ENCODE peak calls at places on chromosome 10, in nine cellular contexts. One of them, this sample, is unnamed.

GRCh38 chr10:48449501-48450232 is 143.2 kb downstream of the MAPK8 start:
- DNase-seq in SW480: no peak
- DNase-seq in stromal cell of bone marrow: no peak
- DNase-seq in thyroid gland: no peak
- DNase-seq in myocyte: no peak
- DNase-seq in MG63: peak
- DNase-seq in transverse colon: no peak
- DNase-seq in ovary: no peak
- DNase-seq in NCI-H510A treated with DMSO at 0.1 percent for 48 hours: no peak
- DNase-seq in this sample: no peak

GRCh38 chr10:123274513-123275182 is 120.4 kb downstream of the BUB3 start:
- DNase-seq in SW480: no peak
- DNase-seq in stromal cell of bone marrow: no peak
- DNase-seq in thyroid gland: no peak
- DNase-seq in myocyte: no peak
- DNase-seq in MG63: no peak
- DNase-seq in transverse colon: no peak
- DNase-seq in ovary: no peak
- DNase-seq in NCI-H510A treated with DMSO at 0.1 percent for 48 hours: peak
- DNase-seq in this sample: no peak

GRCh38 chr10:33125522-33125921 is 167.5 kb upstream of the ITGB1 start:
- DNase-seq in SW480: no peak
- DNase-seq in stromal cell of bone marrow: no peak
- DNase-seq in thyroid gland: no peak
- DNase-seq in myocyte: no peak
- DNase-seq in MG63: no peak
- DNase-seq in transverse colon: no peak
- DNase-seq in ovary: no peak
- DNase-seq in NCI-H510A treated with DMSO at 0.1 percent for 48 hours: no peak
- DNase-seq in this sample: no peak

GRCh38 chr10:50788951-50789904 is 49.5 kb downstream of the ASAH2B start:
- DNase-seq in SW480: peak
- DNase-seq in stromal cell of bone marrow: peak
- DNase-seq in thyroid gland: peak
- DNase-seq in myocyte: peak
- DNase-seq in MG63: no peak
- DNase-seq in transverse colon: no peak
- DNase-seq in ovary: no peak
- DNase-seq in NCI-H510A treated with DMSO at 0.1 percent for 48 hours: peak
- DNase-seq in this sample: peak

GRCh38 chr10:112221545-112221944 is 38.0 kb upstream of the GPAM start:
- DNase-seq in SW480: no peak
- DNase-seq in stromal cell of bone marrow: no peak
- DNase-seq in thyroid gland: no peak
- DNase-seq in myocyte: no peak
- DNase-seq in MG63: no peak
- DNase-seq in transverse colon: no peak
- DNase-seq in ovary: no peak
- DNase-seq in NCI-H510A treated with DMSO at 0.1 percent for 48 hours: no peak
- DNase-seq in this sample: no peak

GRCh38 chr10:13338337-13339128 is 9.6 kb downstream of the SEPHS1 start:
- DNase-seq in SW480: no peak
- DNase-seq in stromal cell of bone marrow: peak
- DNase-seq in thyroid gland: no peak
- DNase-seq in myocyte: peak
- DNase-seq in MG63: peak
- DNase-seq in transverse colon: peak
- DNase-seq in ovary: no peak
- DNase-seq in NCI-H510A treated with DMSO at 0.1 percent for 48 hours: no peak
- DNase-seq in this sample: peak

GRCh38 chr10:96830511-96831199 is 1.4 kb upstream of the LCOR start:
- DNase-seq in SW480: peak
- DNase-seq in stromal cell of bone marrow: peak
- DNase-seq in thyroid gland: peak
- DNase-seq in myocyte: peak
- DNase-seq in MG63: peak
- DNase-seq in transverse colon: peak
- DNase-seq in ovary: peak
- DNase-seq in NCI-H510A treated with DMSO at 0.1 percent for 48 hours: peak
- DNase-seq in this sample: no peak

GRCh38 chr10:89249066-89249465 is 2.5 kb downstream of the LIPA start:
- DNase-seq in SW480: no peak
- DNase-seq in stromal cell of bone marrow: no peak
- DNase-seq in thyroid gland: no peak
- DNase-seq in myocyte: no peak
- DNase-seq in MG63: no peak
- DNase-seq in transverse colon: no peak
- DNase-seq in ovary: no peak
- DNase-seq in NCI-H510A treated with DMSO at 0.1 percent for 48 hours: no peak
- DNase-seq in this sample: no peak

GRCh38 chr10:79403441-79404230 is 41.8 kb downstream of the ZCCHC24 start:
- DNase-seq in SW480: peak
- DNase-seq in stromal cell of bone marrow: no peak
- DNase-seq in thyroid gland: peak
- DNase-seq in myocyte: peak
- DNase-seq in MG63: no peak
- DNase-seq in transverse colon: no peak
- DNase-seq in ovary: peak
- DNase-seq in NCI-H510A treated with DMSO at 0.1 percent for 48 hours: no peak
- DNase-seq in this sample: no peak

GRCh38 chr10:7687228-7687907 is 15.7 kb upstream of the ITIH2 start:
- DNase-seq in SW480: peak
- DNase-seq in stromal cell of bone marrow: peak
- DNase-seq in thyroid gland: peak
- DNase-seq in myocyte: peak
- DNase-seq in MG63: peak
- DNase-seq in transverse colon: peak
- DNase-seq in ovary: peak
- DNase-seq in NCI-H510A treated with DMSO at 0.1 percent for 48 hours: peak
- DNase-seq in this sample: peak

GRCh38 chr10:70459061-70459770 is 17.7 kb upstream of the NODAL start:
- DNase-seq in SW480: peak
- DNase-seq in stromal cell of bone marrow: no peak
- DNase-seq in thyroid gland: no peak
- DNase-seq in myocyte: no peak
- DNase-seq in MG63: no peak
- DNase-seq in transverse colon: no peak
- DNase-seq in ovary: no peak
- DNase-seq in NCI-H510A treated with DMSO at 0.1 percent for 48 hours: no peak
- DNase-seq in this sample: no peak

GRCh38 chr10:77318739-77319138 is 318.9 kb downstream of the KCNMA1 start:
- DNase-seq in SW480: no peak
- DNase-seq in stromal cell of bone marrow: no peak
- DNase-seq in thyroid gland: peak
- DNase-seq in myocyte: no peak
- DNase-seq in MG63: peak
- DNase-seq in transverse colon: no peak
- DNase-seq in ovary: no peak
- DNase-seq in NCI-H510A treated with DMSO at 0.1 percent for 48 hours: no peak
- DNase-seq in this sample: no peak

GRCh38 chr10:92790449-92790848 is 57.9 kb upstream of the EXOC6 start:
- DNase-seq in SW480: no peak
- DNase-seq in stromal cell of bone marrow: no peak
- DNase-seq in thyroid gland: no peak
- DNase-seq in myocyte: no peak
- DNase-seq in MG63: no peak
- DNase-seq in transverse colon: no peak
- DNase-seq in ovary: no peak
- DNase-seq in NCI-H510A treated with DMSO at 0.1 percent for 48 hours: no peak
- DNase-seq in this sample: no peak

This sample was measured in GM04503.